ENCODE peak calls at places on chromosomes 11 and 22, in four cellular contexts. A, O, K and D are unnamed samples.

GRCh38 chr22:48103126-48103875 is 1340.9 kb downstream of the TBC1D22A start:
- DNase-seq in A (no peak), O (no peak), K (no peak), D (no peak)

GRCh38 chr22:48491451-48491941 is 1336.2 kb downstream of the BRD1 start:
- DNase-seq in A (no peak), O (no peak), K (no peak), D (no peak)

GRCh38 chr11:2466069-2466801 is 21.4 kb downstream of the KCNQ1 start:
- DNase-seq in A (no peak), O (no peak), K (no peak), D (no peak)

GRCh38 chr11:69298778-69299461 is 5.0 kb downstream of the MYEOV start:
- DNase-seq in A (no peak), O (no peak), K (peak), D (no peak)

GRCh38 chr22:36351921-36352774 is 35.6 kb downstream of the MYH9 start:
- DNase-seq in A (no peak), O (no peak), K (no peak), D (no peak)

GRCh38 chr11:78560826-78561484 is 13.7 kb downstream of the NARS2 start:
- DNase-seq in A (no peak), O (no peak), K (no peak), D (no peak)

GRCh38 chr11:86442420-86442819 is 67.7 kb downstream of the CCDC81 start:
- DNase-seq in A (no peak), O (no peak), K (no peak), D (no peak)

GRCh38 chr11:121615506-121615905 is 162.7 kb upstream of the SORL1-AS1 start:
- DNase-seq in A (no peak), O (no peak), K (no peak), D (no peak)

GRCh38 chr11:34302046-34302921 is 55.5 kb downstream of the ABTB2 start:
- DNase-seq in A (no peak), O (no peak), K (no peak), D (peak)

GRCh38 chr11:125496465-125496817 is 376 bp upstream of the FEZ1 start:
- DNase-seq in A (no peak), O (no peak), K (no peak), D (no peak)
- TF ChIP-seq USF1 in A (no peak), O (no peak), K (no peak), D (no peak)

GRCh38 chr22:44931077-44931540 is 78.7 kb downstream of the PHF21B start:
- DNase-seq in A (peak), O (no peak), K (no peak), D (no peak)
- TF ChIP-seq USF1 in A (no peak), O (no peak), K (no peak), D (no peak)

DNA sequence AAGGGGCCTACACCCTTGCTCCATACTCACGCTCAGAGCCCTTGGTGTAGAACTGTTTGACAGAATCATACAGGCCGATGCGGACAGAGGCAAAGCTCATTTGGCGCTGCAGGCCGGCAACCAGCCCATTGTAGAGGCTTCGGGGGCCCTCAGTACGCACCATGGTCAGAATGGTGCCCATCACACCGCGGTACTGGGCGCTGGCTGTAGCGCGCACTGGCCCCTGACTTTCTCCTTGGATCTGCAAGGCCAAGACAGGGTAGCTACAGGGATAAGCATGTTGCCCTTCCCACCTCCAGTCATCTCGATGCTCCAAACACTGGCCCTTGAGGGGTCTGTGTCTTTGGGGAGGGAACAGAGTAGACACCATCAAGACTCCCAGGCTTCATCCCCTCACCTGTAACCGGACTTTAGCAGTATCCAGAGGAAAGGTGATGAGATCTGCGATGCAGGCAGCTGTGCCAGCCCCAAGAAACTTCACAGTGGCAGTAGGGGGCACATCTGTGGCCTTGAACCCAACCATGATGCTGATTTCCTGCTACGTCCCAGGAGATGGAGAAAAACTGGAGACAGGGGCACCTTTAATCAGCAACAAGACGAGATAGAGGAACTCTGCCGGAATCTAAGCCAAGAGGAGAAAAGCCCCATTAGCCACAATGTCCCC is 4.7 kb downstream of the UCP2 start:
- DNase-seq in A (no peak), O (no peak), K (no peak), D (no peak)
- TF ChIP-seq USF1 in A (no peak), O (no peak), K (no peak), D (no peak)

GRCh38 chr11:27740362-27741024 is 40.2 kb upstream of the BDNF start:
- DNase-seq in A (no peak), O (no peak), K (no peak), D (no peak)
- TF ChIP-seq USF1 in A (no peak), O (no peak), K (no peak), D (no peak)

GRCh38 chr11:26698224-26698623 is 23.6 kb downstream of the SLC5A12 start:
- DNase-seq in A (no peak), O (no peak), K (no peak), D (no peak)

GRCh38 chr11:26700536-26701235 is 21.2 kb downstream of the SLC5A12 start:
- DNase-seq in A (peak), O (no peak), K (no peak), D (no peak)

DNA sequence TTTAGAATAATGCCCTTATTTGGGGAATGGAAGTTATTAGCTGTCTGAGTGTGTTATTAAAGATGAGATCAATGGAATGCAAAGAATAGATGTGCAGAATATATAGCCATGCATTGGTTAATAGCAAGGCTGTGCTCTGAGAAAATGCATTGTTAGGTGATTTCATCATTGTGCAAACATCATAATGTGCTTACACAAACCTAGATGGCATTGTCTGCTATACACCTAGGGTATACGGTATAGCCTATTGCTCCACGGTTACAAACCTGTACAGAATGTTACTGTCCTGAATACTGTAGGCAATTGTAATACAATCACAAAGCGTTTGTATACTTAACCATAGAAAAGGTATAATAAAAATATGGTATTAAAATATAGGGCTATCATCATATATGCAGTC is 25.5 kb downstream of the SLC5A12 start:
- DNase-seq in A (no peak), O (no peak), K (no peak), D (no peak)
- TF ChIP-seq USF1 in A (no peak), O (no peak), K (no peak), D (no peak)

GRCh38 chr11:102473543-102473942 is 21.0 kb upstream of the TMEM123 start:
- DNase-seq in A (no peak), O (no peak), K (no peak), D (no peak)

GRCh38 chr11:102476812-102477211 is 24.2 kb upstream of the TMEM123 start:
- DNase-seq in A (no peak), O (no peak), K (peak), D (no peak)

GRCh38 chr11:102478660-102479245 is 26.2 kb upstream of the TMEM123 start:
- DNase-seq in A (no peak), O (no peak), K (no peak), D (no peak)

GRCh38 chr11:102479733-102480132 is 27.2 kb upstream of the TMEM123 start:
- DNase-seq in A (no peak), O (no peak), K (no peak), D (no peak)

DNA sequence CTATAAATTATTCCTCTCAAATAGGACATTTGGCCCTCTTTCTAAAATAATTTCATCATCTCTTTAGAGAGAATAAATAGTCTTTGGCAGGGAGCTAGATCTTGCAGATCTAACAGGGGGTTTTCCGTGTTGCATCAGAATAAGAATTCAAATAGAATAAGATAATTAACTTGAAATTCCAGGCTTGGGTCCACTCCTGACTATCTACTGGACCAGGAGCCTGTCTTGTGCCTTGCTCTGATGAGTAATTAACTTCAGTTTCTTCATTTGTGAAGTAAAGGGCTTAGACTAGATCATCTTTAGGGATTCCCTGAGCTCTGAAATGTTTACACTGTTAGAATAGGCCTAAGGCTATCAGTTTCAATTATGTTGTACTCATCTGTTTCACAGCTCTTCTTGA is 23.5 kb upstream of the TMEM123 start:
- DNase-seq in A (no peak), O (no peak), K (no peak), D (no peak)
- TF ChIP-seq USF1 in A (no peak), O (no peak), K (no peak), D (no peak)

GRCh38 chr11:8964324-8965320 is at the start of gene TMEM9B:
- DNase-seq in A (peak), O (peak), K (peak), D (peak)

GRCh38 chr11:8963569-8964323 is 496 bp downstream of the TMEM9B start:
- DNase-seq in A (peak), O (peak), K (peak), D (peak)

GRCh38 chr11:8962827-8963226 is 1.4 kb downstream of the TMEM9B start:
- DNase-seq in A (no peak), O (no peak), K (peak), D (no peak)

GRCh38 chr11:8956860-8957259 is 7.4 kb downstream of the TMEM9B start:
- DNase-seq in A (no peak), O (no peak), K (no peak), D (no peak)

GRCh38 chr11:8959546-8960166 is 4.6 kb downstream of the TMEM9B start:
- DNase-seq in A (peak), O (peak), K (peak), D (peak)
- TF ChIP-seq USF1 in A (no peak), O (no peak), K (no peak), D (no peak)

GRCh38 chr11:67253872-67254624 is 12.2 kb upstream of the GRK2 start:
- DNase-seq in A (no peak), O (no peak), K (no peak), D (no peak)
- TF ChIP-seq USF1 in A (no peak), O (no peak), K (no peak), D (no peak)

GRCh38 chr11:64763804-64764611 is 4.2 kb upstream of the PYGM start:
- DNase-seq in A (no peak), O (no peak), K (no peak), D (no peak)
- TF ChIP-seq USF1 in A (no peak), O (no peak), K (no peak), D (no peak)

DNA sequence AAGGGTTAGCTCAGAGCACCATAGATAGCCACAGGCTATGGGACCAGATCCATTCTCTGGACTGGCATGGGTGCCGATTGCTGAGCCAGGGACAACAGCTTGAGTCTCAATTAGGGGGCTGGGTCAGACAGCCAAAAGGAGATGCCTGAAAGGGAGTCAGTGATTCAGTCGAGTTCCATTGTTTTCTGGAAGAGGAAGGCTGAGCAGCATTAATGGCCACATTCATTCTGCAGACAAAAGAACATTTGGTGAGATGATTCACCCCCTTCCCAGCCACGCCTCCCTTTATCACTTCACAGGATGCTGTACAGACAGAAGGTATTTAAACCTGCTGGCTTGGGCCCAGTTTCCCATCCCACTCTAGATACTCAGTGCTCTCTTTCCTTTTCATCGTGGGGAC is 131.9 kb downstream of the ADAMTS15 start:
- DNase-seq in A (no peak), O (no peak), K (no peak), D (no peak)
- TF ChIP-seq USF1 in A (no peak), O (no peak), K (no peak), D (no peak)